ENCODE peak calls at places on chromosomes 11 and 22, in five cellular contexts. One of them, this sample, is unnamed.

GRCh38 chr11:74520316-74520715 is 26.8 kb upstream of the LIPT2 start:
- DNase-seq in endothelial cell of umbilical vein: no peak
- DNase-seq in HCT116: no peak
- DNase-seq in GM23248: no peak
- DNase-seq in neural progenitor cell: no peak
- DNase-seq in this sample: no peak

GRCh38 chr22:35981900-35982299 is 46.7 kb downstream of the RBFOX2 start:
- DNase-seq in GM23248: no peak
- DNase-seq in neural progenitor cell: peak; percentile 13
- DNase-seq in endothelial cell of umbilical vein: no peak
- DNase-seq in HCT116: no peak
- DNase-seq in this sample: no peak

GRCh38 chr11:595400-595799 is 19.1 kb downstream of the PHRF1 start:
- DNase-seq in HCT116: no peak
- DNase-seq in endothelial cell of umbilical vein: no peak
- DNase-seq in GM23248: no peak
- DNase-seq in neural progenitor cell: no peak
- DNase-seq in this sample: no peak

GRCh38 chr11:27995082-27995481 is 112.9 kb downstream of the KIF18A start:
- DNase-seq in GM23248: peak; percentile 78
- DNase-seq in HCT116: no peak
- DNase-seq in endothelial cell of umbilical vein: no peak
- DNase-seq in neural progenitor cell: no peak
- DNase-seq in this sample: no peak

GRCh38 chr22:45290410-45290936 is 5.7 kb downstream of the UPK3A start:
- DNase-seq in HCT116: peak; percentile 64
- DNase-seq in endothelial cell of umbilical vein: no peak
- DNase-seq in GM23248: peak; percentile 88
- DNase-seq in neural progenitor cell: peak; percentile 69
- DNase-seq in this sample: peak; percentile 54

GRCh38 chr11:66386171-66387069 is 14.9 kb upstream of the SLC29A2 start:
- DNase-seq in neural progenitor cell: peak; percentile 91
- DNase-seq in HCT116: peak; percentile 84
- DNase-seq in endothelial cell of umbilical vein: peak; percentile 77
- DNase-seq in GM23248: peak; percentile 84
- DNase-seq in this sample: peak; percentile 90

GRCh38 chr11:86717817-86718501 is 45.5 kb upstream of the ME3 start:
- DNase-seq in GM23248: no peak
- DNase-seq in HCT116: no peak
- DNase-seq in endothelial cell of umbilical vein: no peak
- DNase-seq in neural progenitor cell: no peak
- DNase-seq in this sample: no peak

GRCh38 chr11:38648597-38648996 is 2050.6 kb upstream of the RAG2 start:
- DNase-seq in endothelial cell of umbilical vein: no peak
- DNase-seq in GM23248: no peak
- DNase-seq in neural progenitor cell: no peak
- DNase-seq in HCT116: no peak
- DNase-seq in this sample: no peak

GRCh38 chr11:120511804-120512726 is 517 bp downstream of the GRIK4 start:
- DNase-seq in neural progenitor cell: peak; percentile 27
- DNase-seq in HCT116: no peak
- DNase-seq in GM23248: no peak
- DNase-seq in endothelial cell of umbilical vein: no peak
- DNase-seq in this sample: no peak

GRCh38 chr11:114183041-114183511 is 113.1 kb upstream of the NNMT start:
- DNase-seq in neural progenitor cell: no peak
- DNase-seq in endothelial cell of umbilical vein: no peak
- DNase-seq in GM23248: no peak
- DNase-seq in HCT116: no peak
- DNase-seq in this sample: no peak

GRCh38 chr22:21919526-21920307 is 32.9 kb downstream of the PPM1F start:
- DNase-seq in GM23248: no peak
- DNase-seq in endothelial cell of umbilical vein: no peak
- DNase-seq in neural progenitor cell: peak; percentile 46
- DNase-seq in HCT116: no peak
- DNase-seq in this sample: no peak

GRCh38 chr11:120385110-120385509 is 48.9 kb downstream of the ARHGEF12 start:
- DNase-seq in endothelial cell of umbilical vein: no peak
- DNase-seq in GM23248: no peak
- DNase-seq in HCT116: no peak
- DNase-seq in neural progenitor cell: peak; percentile 13
- DNase-seq in this sample: peak; percentile 69

GRCh38 chr11:124875943-124876817 is 10.9 kb downstream of the ROBO3 start:
- DNase-seq in neural progenitor cell: peak; percentile 96
- DNase-seq in HCT116: peak; percentile 94
- DNase-seq in GM23248: peak; percentile 94
- DNase-seq in endothelial cell of umbilical vein: peak; percentile 97
- DNase-seq in this sample: peak; percentile 97
- TF ChIP-seq EZH2 in neural progenitor cell: no peak
- TF ChIP-seq EZH2 in HCT116: no peak
- TF ChIP-seq EZH2 in GM23248: no peak
- TF ChIP-seq EZH2 in endothelial cell of umbilical vein: no peak
- TF ChIP-seq EZH2 in this sample: no peak

GRCh38 chr11:13668957-13669521 is 571 bp downstream of the FAR1 start:
- DNase-seq in GM23248: peak; percentile 67
- DNase-seq in endothelial cell of umbilical vein: peak; percentile 45
- DNase-seq in HCT116: no peak
- DNase-seq in neural progenitor cell: no peak
- DNase-seq in this sample: peak; percentile 31
- H2AFZ ChIP-seq in GM23248: peak overlapping the region; percentile 64
- H2AFZ ChIP-seq in endothelial cell of umbilical vein: peak overlapping the region; percentile 59
- H2AFZ ChIP-seq in HCT116: no peak overlapping the region
- H2AFZ ChIP-seq in neural progenitor cell: peak overlapping the region; percentile 73
- H2AFZ ChIP-seq in this sample: peak overlapping the region; percentile 5

GRCh38 chr11:84316866-84317560 is 1030.8 kb upstream of the CCDC90B start:
- DNase-seq in GM23248: peak; percentile 60
- DNase-seq in neural progenitor cell: peak; percentile 37
- DNase-seq in HCT116: no peak
- DNase-seq in endothelial cell of umbilical vein: no peak
- DNase-seq in this sample: peak; percentile 56
- H3K27ac ChIP-seq in GM23248: no peak overlapping the region
- H3K27ac ChIP-seq in neural progenitor cell: no peak overlapping the region
- H3K27ac ChIP-seq in HCT116: no peak overlapping the region
- H3K27ac ChIP-seq in endothelial cell of umbilical vein: no peak overlapping the region
- H3K27ac ChIP-seq in this sample: no peak overlapping the region

GRCh38 chr22:43862074-43862881 is at the start of gene SULT4A1:
- DNase-seq in neural progenitor cell: peak; percentile 91
- DNase-seq in GM23248: peak; percentile 46
- DNase-seq in endothelial cell of umbilical vein: no peak
- DNase-seq in HCT116: peak; percentile 19
- DNase-seq in this sample: peak; percentile 36
- TF ChIP-seq EZH2 in neural progenitor cell: no peak
- TF ChIP-seq EZH2 in GM23248: no peak
- TF ChIP-seq EZH2 in endothelial cell of umbilical vein: no peak
- TF ChIP-seq EZH2 in HCT116: no peak
- TF ChIP-seq EZH2 in this sample: peak; percentile 31

GRCh38 chr11:47987310-47987709 is 7.0 kb downstream of the PTPRJ start:
- DNase-seq in HCT116: no peak
- DNase-seq in endothelial cell of umbilical vein: no peak
- DNase-seq in GM23248: no peak
- DNase-seq in neural progenitor cell: no peak
- DNase-seq in this sample: no peak
- H2AFZ ChIP-seq in HCT116: no peak overlapping the region
- H2AFZ ChIP-seq in endothelial cell of umbilical vein: no peak overlapping the region
- H2AFZ ChIP-seq in GM23248: no peak overlapping the region
- H2AFZ ChIP-seq in neural progenitor cell: no peak overlapping the region
- H2AFZ ChIP-seq in this sample: no peak overlapping the region

GRCh38 chr11:128492903-128493569 is 94.3 kb downstream of the ETS1 start:
- DNase-seq in HCT116: no peak
- DNase-seq in endothelial cell of umbilical vein: no peak
- DNase-seq in neural progenitor cell: no peak
- DNase-seq in GM23248: peak; percentile 36
- DNase-seq in this sample: no peak

GRCh38 chr11:128491195-128491936 is 96.0 kb downstream of the ETS1 start:
- DNase-seq in GM23248: peak; percentile 36
- DNase-seq in HCT116: no peak
- DNase-seq in endothelial cell of umbilical vein: no peak
- DNase-seq in neural progenitor cell: no peak
- DNase-seq in this sample: no peak

GRCh38 chr11:128494418-128495332 is 92.7 kb downstream of the ETS1 start:
- DNase-seq in endothelial cell of umbilical vein: no peak
- DNase-seq in GM23248: no peak
- DNase-seq in HCT116: no peak
- DNase-seq in neural progenitor cell: no peak
- DNase-seq in this sample: no peak

GRCh38 chr11:128493570-128493965 is 93.8 kb downstream of the ETS1 start:
- DNase-seq in GM23248: peak; percentile 62
- DNase-seq in endothelial cell of umbilical vein: no peak
- DNase-seq in neural progenitor cell: no peak
- DNase-seq in HCT116: no peak
- DNase-seq in this sample: no peak

DNA sequence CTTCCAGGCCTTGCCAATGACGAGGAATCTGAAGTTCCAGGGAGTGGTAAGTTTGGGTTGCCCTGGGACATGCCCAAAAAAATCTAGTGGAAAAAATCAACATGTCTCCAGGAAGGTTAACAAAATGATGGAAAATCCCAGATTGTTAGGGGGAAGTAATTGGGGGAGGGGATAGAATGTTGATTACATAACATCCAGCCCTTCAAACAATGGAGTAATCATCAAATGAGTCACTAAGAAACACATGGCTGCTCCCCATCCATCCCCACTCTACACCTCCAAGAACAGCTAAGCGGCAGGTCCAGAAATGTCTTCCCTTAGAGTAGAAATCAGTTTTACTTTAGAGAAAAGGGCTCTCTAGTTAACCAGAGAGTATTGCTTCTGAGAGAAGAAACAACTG is 94.9 kb downstream of the ETS1 start:
- DNase-seq in HCT116: no peak
- DNase-seq in GM23248: peak; percentile 69
- DNase-seq in endothelial cell of umbilical vein: peak; percentile 76
- DNase-seq in neural progenitor cell: no peak
- DNase-seq in this sample: peak; percentile 72
- H3K27ac ChIP-seq in HCT116: no peak overlapping the region
- H3K27ac ChIP-seq in GM23248: peak overlapping the region; percentile 98
- H3K27ac ChIP-seq in endothelial cell of umbilical vein: peak overlapping the region; percentile 50
- H3K27ac ChIP-seq in neural progenitor cell: no peak overlapping the region
- H3K27ac ChIP-seq in this sample: peak overlapping the region; percentile 80

GRCh38 chr11:64742087-64742939 is 1.6 kb downstream of the RASGRP2 start:
- DNase-seq in HCT116: no peak
- DNase-seq in endothelial cell of umbilical vein: no peak
- DNase-seq in GM23248: peak; percentile 61
- DNase-seq in neural progenitor cell: peak; percentile 58
- DNase-seq in this sample: no peak
- TF ChIP-seq EZH2 in HCT116: no peak
- TF ChIP-seq EZH2 in endothelial cell of umbilical vein: no peak
- TF ChIP-seq EZH2 in GM23248: peak; percentile 54
- TF ChIP-seq EZH2 in neural progenitor cell: peak; percentile 61
- TF ChIP-seq EZH2 in this sample: no peak

GRCh38 chr11:70020336-70021214 is 57.5 kb upstream of the ANO1 start:
- DNase-seq in HCT116: no peak
- DNase-seq in GM23248: peak; percentile 55
- DNase-seq in neural progenitor cell: no peak
- DNase-seq in endothelial cell of umbilical vein: no peak
- DNase-seq in this sample: peak; percentile 66
- H2AFZ ChIP-seq in HCT116: no peak overlapping the region
- H2AFZ ChIP-seq in GM23248: no peak overlapping the region
- H2AFZ ChIP-seq in neural progenitor cell: no peak overlapping the region
- H2AFZ ChIP-seq in endothelial cell of umbilical vein: no peak overlapping the region
- H2AFZ ChIP-seq in this sample: no peak overlapping the region

GRCh38 chr22:19526702-19527111 is 2.5 kb upstream of the CLDN5 start:
- DNase-seq in endothelial cell of umbilical vein: no peak
- DNase-seq in GM23248: no peak
- DNase-seq in HCT116: no peak
- DNase-seq in neural progenitor cell: no peak
- DNase-seq in this sample: no peak
- H3K27ac ChIP-seq in endothelial cell of umbilical vein: no peak overlapping the region
- H3K27ac ChIP-seq in GM23248: no peak overlapping the region
- H3K27ac ChIP-seq in HCT116: no peak overlapping the region
- H3K27ac ChIP-seq in neural progenitor cell: no peak overlapping the region
- H3K27ac ChIP-seq in this sample: no peak overlapping the region

This sample was measured in fibroblast of lung.